ENCODE peak calls at places on chromosomes 7 and 10, in nine cellular contexts. J is pancreas, W is coronary artery, I is WERI-Rb-1, A is stomach, F is lower lobe of right lung, T is uterus, L is AG04450, N is substantia nigra. G is an unnamed sample.

GRCh38 chr7:915291-916218 is 38.9 kb downstream of the ADAP1 start:
- DNase-seq in W (no peak), J (peak), F (no peak), N (no peak), A (no peak), T (no peak), I (no peak), L (no peak), G (no peak)

GRCh38 chr10:13872411-13872810 is 285.6 kb downstream of the PRPF18 start:
- DNase-seq in W (no peak), I (no peak), F (no peak), N (no peak), J (no peak), A (no peak), T (no peak), L (no peak), G (no peak)

GRCh38 chr7:141073173-141073640 is 657 bp upstream of the TMEM178B start:
- DNase-seq in N (no peak), F (no peak), L (no peak), J (no peak), T (no peak), I (peak), A (no peak), W (no peak), G (no peak)

GRCh38 chr10:101085846-101086245 is 24.1 kb downstream of the KAZALD1 start:
- DNase-seq in A (no peak), T (no peak), F (no peak), W (no peak), N (no peak), J (peak), I (no peak), L (no peak), G (peak)

GRCh38 chr10:76352300-76352699 is 920.9 kb downstream of the LRMDA start:
- DNase-seq in W (no peak), T (no peak), J (no peak), L (peak), F (no peak), N (no peak), I (no peak), A (no peak), G (peak)

GRCh38 chr10:62805139-62806092 is 896 bp downstream of the ADO start:
- DNase-seq in J (peak), I (peak), L (no peak), F (peak), N (no peak), A (no peak), W (peak), T (peak), G (no peak)

GRCh38 chr10:31188792-31189406 is 130.1 kb upstream of the ZEB1 start:
- DNase-seq in I (no peak), W (no peak), T (no peak), L (no peak), N (no peak), J (no peak), F (no peak), A (no peak), G (no peak)

GRCh38 chr10:51896849-51897248 is 197.5 kb upstream of the CSTF2T start:
- DNase-seq in J (no peak), I (no peak), W (no peak), N (no peak), T (no peak), F (no peak), A (no peak), L (peak), G (no peak)

GRCh38 chr10:16989826-16990293 is 139.8 kb downstream of the CUBN start:
- DNase-seq in T (no peak), W (no peak), F (no peak), A (no peak), L (no peak), I (no peak), J (no peak), N (no peak), G (no peak)

GRCh38 chr7:128947854-128948253 is 10.1 kb downstream of the IRF5 start:
- DNase-seq in I (no peak), A (no peak), L (no peak), N (no peak), W (no peak), T (no peak), F (no peak), J (no peak), G (no peak)

GRCh38 chr7:23332881-23333612 is 33.9 kb downstream of the MALSU1 start:
- DNase-seq in W (no peak), N (no peak), T (peak), I (no peak), A (no peak), J (no peak), F (no peak), L (no peak), G (no peak)

GRCh38 chr7:138981332-138982203 is at the start of gene KIAA1549:
- DNase-seq in W (peak), J (peak), N (no peak), F (peak), T (peak), A (peak), I (peak), L (no peak), G (no peak)

GRCh38 chr7:22443370-22444180 is 56.4 kb downstream of the STEAP1B start:
- DNase-seq in T (no peak), W (no peak), A (no peak), I (no peak), N (no peak), L (no peak), F (no peak), J (no peak), G (no peak)

GRCh38 chr7:113209449-113210203 is 91.3 kb upstream of the SMIM30 start:
- DNase-seq in N (no peak), I (no peak), W (no peak), F (no peak), J (no peak), T (no peak), A (no peak), L (no peak), G (no peak)

GRCh38 chr7:26534649-26535482 is 243.2 kb downstream of the SNX10 start:
- DNase-seq in T (no peak), L (no peak), F (no peak), N (no peak), I (peak), J (no peak), A (no peak), W (no peak), G (no peak)

GRCh38 chr10:15715619-15716227 is 4.0 kb downstream of the ITGA8 start:
- DNase-seq in W (no peak), F (no peak), I (peak), L (no peak), N (no peak), J (no peak), A (no peak), T (no peak), G (no peak)

DNA sequence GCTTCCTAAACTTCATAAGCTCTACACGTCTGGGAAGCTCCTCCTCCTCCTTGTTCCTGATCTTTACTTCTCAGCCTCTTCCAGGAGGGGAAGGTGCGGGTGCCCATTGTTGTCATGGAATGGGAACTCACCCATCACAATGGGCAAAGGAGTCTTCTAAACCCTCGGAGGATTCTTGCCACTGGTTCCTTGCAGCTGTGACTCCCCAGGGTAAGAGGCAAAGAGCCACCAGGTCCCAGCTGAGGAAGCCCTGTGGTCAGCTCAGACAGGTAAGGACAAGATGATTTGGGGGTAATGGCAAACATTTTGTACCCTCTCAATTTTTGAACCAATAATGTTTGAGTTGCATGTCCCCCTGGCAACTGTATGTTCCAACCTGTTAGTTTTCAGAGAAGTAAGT is at the start of gene TEX36:
- DNase-seq in W (no peak), N (no peak), F (no peak), A (no peak), L (no peak), I (no peak), T (no peak), J (no peak), G (no peak)
- H3K27ac ChIP-seq in W (no peak), N (no peak), F (no peak), A (no peak), L (no peak), I (no peak), T (no peak), J (no peak), G (no peak)

GRCh38 chr10:102744374-102745051 is 765 bp downstream of the WBP1L start:
- DNase-seq in W (no peak), N (no peak), L (no peak), I (no peak), J (no peak), A (peak), F (no peak), T (no peak), G (no peak)
- H3K27ac ChIP-seq in W (peak), N (peak), L (no peak), I (peak), J (peak), A (peak), F (peak), T (peak), G (peak)

GRCh38 chr10:110499796-110500514 is 2.2 kb downstream of the DUSP5 start:
- DNase-seq in J (no peak), A (no peak), N (no peak), F (no peak), W (no peak), T (no peak), I (no peak), L (no peak), G (no peak)

GRCh38 chr10:110501142-110501937 is 3.6 kb downstream of the DUSP5 start:
- DNase-seq in L (peak), J (peak), N (no peak), F (peak), W (peak), T (peak), I (peak), A (peak), G (peak)

GRCh38 chr10:110498982-110499795 is 1.5 kb downstream of the DUSP5 start:
- DNase-seq in A (peak), L (peak), F (no peak), T (peak), I (peak), J (no peak), N (no peak), W (no peak), G (no peak)

GRCh38 chr10:110502072-110502845 is 4.6 kb downstream of the DUSP5 start:
- DNase-seq in T (no peak), N (no peak), A (no peak), J (no peak), L (no peak), F (no peak), I (no peak), W (no peak), G (no peak)

GRCh38 chr10:110500515-110500905 is 2.8 kb downstream of the DUSP5 start:
- DNase-seq in T (peak), F (no peak), J (no peak), A (no peak), I (no peak), W (no peak), N (no peak), L (no peak), G (no peak)
- H3K27ac ChIP-seq in T (peak), F (peak), J (no peak), A (peak), I (peak), W (peak), N (no peak), L (peak), G (peak)

DNA sequence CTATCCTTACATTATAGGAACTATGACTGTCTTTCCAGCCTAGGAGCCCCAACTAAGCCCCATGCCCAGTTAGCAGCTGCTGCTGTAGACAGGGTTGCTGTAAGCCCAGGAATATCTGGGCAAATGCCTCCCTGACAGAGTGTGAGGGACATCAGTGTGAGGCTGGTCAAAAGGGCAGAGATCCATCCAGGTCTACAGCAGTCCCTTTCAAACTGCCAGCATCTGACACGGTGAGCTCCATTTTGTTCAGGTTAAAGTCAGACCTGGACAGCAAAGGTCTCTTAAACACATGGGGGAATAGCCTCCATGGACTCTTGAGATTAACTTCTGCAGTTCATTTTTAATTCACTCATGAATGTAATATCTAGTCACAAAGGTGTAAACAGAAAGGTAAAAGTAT is 13.3 kb downstream of the IFIT3 start:
- DNase-seq in I (no peak), F (no peak), W (no peak), J (no peak), A (no peak), L (no peak), T (no peak), N (no peak), G (no peak)
- H3K27ac ChIP-seq in I (no peak), F (no peak), W (no peak), J (no peak), A (no peak), L (no peak), T (no peak), N (peak), G (no peak)

GRCh38 chr10:114729103-114729659 is 71.1 kb upstream of the ABLIM1 start:
- DNase-seq in A (no peak), T (no peak), I (no peak), W (no peak), L (no peak), F (no peak), J (no peak), N (no peak), G (no peak)
- H3K27ac ChIP-seq in A (no peak), T (no peak), I (no peak), W (no peak), L (no peak), F (no peak), J (no peak), N (no peak), G (no peak)

GRCh38 chr10:98450618-98451017 is 3.9 kb upstream of the HPS1 start:
- DNase-seq in J (no peak), T (no peak), L (no peak), F (no peak), I (no peak), A (no peak), N (no peak), W (no peak), G (no peak)
- H3K27ac ChIP-seq in J (no peak), T (no peak), L (no peak), F (no peak), I (no peak), A (no peak), N (no peak), W (no peak), G (no peak)

DNA sequence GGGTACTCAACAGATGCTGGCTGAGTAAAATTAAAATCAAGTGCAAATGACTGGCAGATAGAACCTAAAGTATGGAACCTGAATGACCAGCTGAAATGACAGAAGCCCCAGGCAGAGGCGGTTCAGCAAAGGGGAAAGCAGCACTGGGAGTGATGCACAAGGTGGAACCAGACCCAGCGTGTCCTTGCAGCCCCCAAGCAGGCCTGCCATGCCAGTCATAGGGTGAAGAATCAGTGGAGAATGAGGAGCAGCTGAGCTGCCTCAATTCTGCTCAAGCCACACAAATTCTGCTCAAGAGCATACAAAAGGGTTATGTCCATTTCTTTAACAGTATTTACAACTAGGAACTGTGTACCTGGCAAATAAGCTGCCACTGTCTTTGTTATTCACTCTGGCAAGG is 8.7 kb downstream of the ACTR1A start:
- DNase-seq in N (no peak), L (no peak), W (no peak), I (no peak), F (no peak), J (no peak), T (no peak), A (no peak), G (peak)
- H3K27ac ChIP-seq in N (peak), L (no peak), W (peak), I (no peak), F (peak), J (no peak), T (peak), A (no peak), G (peak)

GRCh38 chr7:38600746-38601145 is 30.4 kb downstream of the AMPH start:
- DNase-seq in I (no peak), W (no peak), F (no peak), N (no peak), T (no peak), A (no peak), L (no peak), J (no peak), G (peak)
- H3K27ac ChIP-seq in I (no peak), W (no peak), F (no peak), N (no peak), T (no peak), A (no peak), L (no peak), J (no peak), G (no peak)